ENCODE peak calls at places on chromosomes 13 and 19, in five cellular contexts. T is MM.1S, G is GM23338, D is neural progenitor cell, I is GM23248. F is an unnamed sample.
A peak's percentile ranks its signal among the peaks of the same experiment; 100 is the strongest.

GRCh38 chr13:27371932-27372331 is 52.5 kb upstream of the GTF3A start:
- DNase-seq in T (no peak), G (no peak), D (no peak), I (no peak), F (no peak)

GRCh38 chr13:110330491-110331001 is 23.5 kb downstream of the COL4A2 start:
- DNase-seq in T (no peak), G (no peak), D (no peak), I (peak; percentile 88), F (no peak)

GRCh38 chr13:113557013-113557412 is 27.5 kb upstream of the TFDP1 start:
- DNase-seq in T (no peak), G (no peak), D (no peak), I (no peak), F (no peak)

GRCh38 chr13:102724923-102725322 is 30.1 kb upstream of the METTL21C start:
- DNase-seq in T (peak; percentile 17), G (no peak), D (no peak), I (peak; percentile 80), F (peak; percentile 8)

GRCh38 chr19:29831686-29832085 is 19.9 kb downstream of the CCNE1 start:
- DNase-seq in T (no peak), G (no peak), D (no peak), I (no peak), F (no peak)

GRCh38 chr19:28482221-28482620 is 730.7 kb downstream of the UQCRFS1 start:
- DNase-seq in T (no peak), G (peak; percentile 71), D (no peak), I (no peak), F (no peak)

GRCh38 chr19:31962565-31962996 is 382.8 kb upstream of the ZNF507 start:
- DNase-seq in T (no peak), G (no peak), D (no peak), I (no peak), F (no peak)

GRCh38 chr19:18419699-18420460 is 682 bp downstream of the SSBP4 start:
- DNase-seq in T (no peak), G (peak; percentile 55), D (peak; percentile 62), I (peak; percentile 59), F (peak; percentile 77)

GRCh38 chr19:29105629-29106352 is 107.2 kb downstream of the UQCRFS1 start:
- DNase-seq in T (no peak), G (peak; percentile 17), D (peak; percentile 52), I (no peak), F (no peak)

GRCh38 chr19:43806848-43807247 is 4.6 kb upstream of the LYPD5 start:
- DNase-seq in T (no peak), G (no peak), D (no peak), I (no peak), F (no peak)

GRCh38 chr19:5313307-5313706 is 27.3 kb downstream of the PTPRS start:
- DNase-seq in T (no peak), G (no peak), D (no peak), I (no peak), F (no peak)

GRCh38 chr13:52851153-52851962 is 2.9 kb upstream of the PCDH8 start:
- DNase-seq in T (peak; percentile 83), G (peak; percentile 89), D (peak; percentile 97), I (peak; percentile 59), F (no peak)

GRCh38 chr13:40445557-40445990 is 220.9 kb downstream of the FOXO1 start:
- DNase-seq in T (no peak), G (peak; percentile 14), D (no peak), I (no peak), F (peak; percentile 100)

GRCh38 chr19:18650468-18651001 is 13.7 kb downstream of the KLHL26 start:
- DNase-seq in T (no peak), G (no peak), D (peak; percentile 37), I (peak; percentile 91), F (no peak)

GRCh38 chr19:18271433-18271841 is 2.8 kb downstream of the IQCN start:
- DNase-seq in T (no peak), G (no peak), D (no peak), I (no peak), F (no peak)

GRCh38 chr13:110491869-110492268 is 69.7 kb downstream of the RAB20 start:
- DNase-seq in T (no peak), G (no peak), D (no peak), I (no peak), F (no peak)

GRCh38 chr19:46656541-46656940 is 4.4 kb downstream of the DACT3 start:
- DNase-seq in T (no peak), G (no peak), D (no peak), I (no peak), F (no peak)

GRCh38 chr19:43739836-43740235 is 14.9 kb downstream of the SMG9 start:
- DNase-seq in T (no peak), G (no peak), D (no peak), I (no peak), F (no peak)

GRCh38 chr13:52852444-52852843 is 4.0 kb upstream of the PCDH8 start:
- DNase-seq in T (no peak), G (no peak), D (no peak), I (no peak), F (no peak)

GRCh38 chr13:73107459-73107858 is 48.7 kb downstream of the KLF5 start:
- DNase-seq in T (no peak), G (no peak), D (peak; percentile 13), I (no peak), F (no peak)

GRCh38 chr13:21688056-21688455 is 17.2 kb downstream of the FGF9 start:
- DNase-seq in T (no peak), G (no peak), D (no peak), I (no peak), F (no peak)

GRCh38 chr13:110250258-110250891 is 56.6 kb downstream of the COL4A1 start:
- DNase-seq in T (no peak), G (no peak), D (no peak), I (peak; percentile 89), F (no peak)

GRCh38 chr13:36323951-36324566 is 22.1 kb downstream of the SPART start:
- DNase-seq in T (no peak), G (no peak), D (no peak), I (no peak), F (no peak)

GRCh38 chr19:42468273-42468796 is 25.6 kb upstream of the CXCL17 start:
- DNase-seq in T (no peak), G (no peak), D (no peak), I (peak; percentile 92), F (no peak)

GRCh38 chr19:2253106-2254051 is 2.8 kb downstream of the JSRP1 start:
- DNase-seq in T (no peak), G (peak; percentile 87), D (peak; percentile 83), I (no peak), F (peak; percentile 78)

GRCh38 chr13:29847501-29847983 is 2.9 kb downstream of the UBL3 start:
- DNase-seq in T (no peak), G (no peak), D (peak; percentile 14), I (peak; percentile 72), F (no peak)

GRCh38 chr19:17184381-17184841 is 30.7 kb upstream of the USE1 start:
- DNase-seq in T (no peak), G (no peak), D (no peak), I (no peak), F (peak; percentile 61)

DNA sequence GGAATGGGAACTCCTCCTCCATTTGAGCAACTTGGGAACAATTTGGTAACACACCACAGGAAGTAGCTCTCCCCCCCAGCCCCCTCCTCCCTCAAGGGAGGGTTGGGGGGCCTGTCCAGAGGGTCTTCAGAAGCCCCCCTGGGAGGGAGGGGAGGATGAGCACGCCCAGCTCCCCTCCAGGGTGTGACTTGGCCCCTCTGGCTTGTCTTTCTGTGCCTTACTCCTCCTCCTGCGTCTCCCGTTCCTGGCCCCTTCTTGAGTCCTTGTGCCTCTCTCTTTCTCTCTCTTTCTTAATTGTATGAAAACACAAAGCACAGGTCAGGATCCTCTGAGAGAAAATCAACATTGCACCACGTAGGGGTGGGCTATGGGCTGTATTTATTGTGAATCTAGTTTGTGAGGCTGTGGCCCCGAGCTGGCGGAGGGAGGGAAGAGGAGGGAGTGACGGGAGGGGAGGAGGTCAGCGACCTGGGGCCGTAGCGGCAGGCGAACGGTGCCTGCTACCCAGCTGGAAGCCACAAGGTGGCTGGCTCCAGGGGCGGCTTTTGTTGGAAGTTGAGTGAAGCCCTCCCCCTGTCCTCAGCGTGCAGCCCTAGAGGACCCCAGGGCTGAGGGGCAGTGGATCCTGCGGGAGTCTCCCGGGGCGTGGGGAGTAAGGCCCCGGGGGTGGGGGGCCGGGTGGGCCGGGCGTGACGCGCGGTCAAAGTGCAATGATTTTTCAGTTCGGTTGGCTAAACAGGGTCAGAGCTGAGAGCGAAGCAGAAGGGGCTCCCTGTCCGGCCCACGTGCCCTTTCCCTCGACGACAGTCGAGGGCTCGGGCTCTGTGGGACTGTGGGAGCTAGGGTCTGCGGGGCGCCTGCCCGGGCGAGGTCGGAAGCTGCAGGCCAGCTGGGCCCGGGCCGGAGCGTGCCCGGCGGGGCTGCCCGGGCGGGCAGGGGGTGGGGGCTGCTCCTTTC is 6.4 kb downstream of the LYL1 start:
- DNase-seq in T (no peak), G (peak; percentile 90), D (peak; percentile 90), I (no peak), F (peak; percentile 42)
- TF ChIP-seq EZH2phosphoT487 in T (no peak), G (no peak), D (no peak), I (no peak), F (no peak)

GRCh38 chr19:35493971-35494370 is 3.7 kb upstream of the KRTDAP start:
- DNase-seq in T (no peak), G (no peak), D (no peak), I (no peak), F (no peak)
- H3K27ac ChIP-seq in T (no peak overlapping the region), G (no peak overlapping the region), D (no peak overlapping the region), I (no peak overlapping the region), F (no peak overlapping the region)

DNA sequence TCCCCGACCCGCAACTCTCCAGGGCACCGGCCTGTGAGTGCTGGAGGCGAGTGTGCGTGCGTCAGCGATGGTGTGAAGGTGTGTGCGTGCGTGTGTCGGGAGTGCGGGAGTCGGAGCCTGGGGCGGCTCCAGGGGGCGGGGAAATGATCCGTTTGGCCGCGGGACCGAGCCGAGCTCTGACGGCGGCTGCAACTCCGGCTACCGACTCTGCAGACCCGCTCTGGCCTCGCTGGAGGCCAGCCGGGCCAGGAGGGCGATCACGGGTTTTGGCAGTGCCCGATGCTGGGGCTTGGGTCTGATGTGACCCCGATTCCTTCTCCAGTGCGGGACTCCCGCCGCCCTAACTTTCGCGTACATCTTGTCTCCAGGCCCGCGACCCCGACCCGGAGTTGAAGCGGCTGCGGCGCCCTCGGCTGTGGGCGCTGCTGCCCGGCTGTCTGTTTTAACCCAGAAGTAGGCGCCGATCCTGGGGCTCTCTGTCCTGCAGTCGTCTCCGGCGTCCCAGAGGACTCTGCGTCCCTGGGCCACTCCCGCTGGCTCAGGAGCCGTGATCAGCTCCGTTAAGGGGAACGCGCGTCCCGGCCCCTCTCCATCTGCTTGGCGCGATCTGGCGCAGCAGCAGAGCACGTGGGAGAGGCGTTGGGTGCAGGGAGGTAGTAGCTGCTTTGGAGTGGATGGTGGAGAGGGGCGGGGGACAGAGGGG is 1.2 kb downstream of the CHST8 start:
- DNase-seq in T (no peak), G (peak; percentile 62), D (peak; percentile 57), I (peak; percentile 40), F (no peak)
- TF ChIP-seq EZH2phosphoT487 in T (no peak), G (no peak), D (peak; percentile 87), I (no peak), F (no peak)

GRCh38 chr13:24627090-24627714 is 53.0 kb upstream of the ATP12A start:
- DNase-seq in T (no peak), G (peak; percentile 90), D (peak; percentile 88), I (peak; percentile 60), F (no peak)
- H3K27ac ChIP-seq in T (no peak overlapping the region), G (no peak overlapping the region), D (no peak overlapping the region), I (no peak overlapping the region), F (no peak overlapping the region)

GRCh38 chr13:25836709-25837316 is 215.0 kb downstream of the SHISA2 start:
- DNase-seq in T (no peak), G (no peak), D (no peak), I (no peak), F (no peak)
- TF ChIP-seq EZH2phosphoT487 in T (no peak), G (no peak), D (no peak), I (no peak), F (no peak)

F was measured in OCI-LY7.